ENCODE peak calls at places on chromosomes 3 and 15, in eight cellular contexts. One of them, this sample, is unnamed.

GRCh38 chr15:95291878-95292472 is 1038.5 kb upstream of the NR2F2 start:
- DNase-seq in NCI-H345: peak
- DNase-seq in HTR-8/SVneo: peak
- DNase-seq in H4: peak
- DNase-seq in HEK293T: peak
- DNase-seq in iPS DF 6.9: no peak
- DNase-seq in heart right ventricle: no peak
- DNase-seq in right lobe of liver: no peak
- DNase-seq in this sample: no peak

GRCh38 chr15:31080618-31081017 is 20.9 kb downstream of the TRPM1 start:
- DNase-seq in NCI-H345: no peak
- DNase-seq in HTR-8/SVneo: peak
- DNase-seq in heart right ventricle: peak
- DNase-seq in H4: no peak
- DNase-seq in right lobe of liver: peak
- DNase-seq in HEK293T: peak
- DNase-seq in iPS DF 6.9: no peak
- DNase-seq in this sample: no peak

GRCh38 chr3:31246293-31247062 is 286.2 kb upstream of the STT3B start:
- DNase-seq in NCI-H345: no peak
- DNase-seq in HEK293T: no peak
- DNase-seq in heart right ventricle: no peak
- DNase-seq in right lobe of liver: no peak
- DNase-seq in HTR-8/SVneo: no peak
- DNase-seq in iPS DF 6.9: no peak
- DNase-seq in H4: no peak
- DNase-seq in this sample: no peak

GRCh38 chr3:183817111-183817510 is 8.3 kb downstream of the MAP6D1 start:
- DNase-seq in NCI-H345: no peak
- DNase-seq in heart right ventricle: no peak
- DNase-seq in iPS DF 6.9: no peak
- DNase-seq in HEK293T: no peak
- DNase-seq in HTR-8/SVneo: no peak
- DNase-seq in H4: no peak
- DNase-seq in right lobe of liver: no peak
- DNase-seq in this sample: no peak

GRCh38 chr3:142501004-142501926 is 53.4 kb upstream of the XRN1 start:
- DNase-seq in iPS DF 6.9: no peak
- DNase-seq in H4: peak
- DNase-seq in HEK293T: no peak
- DNase-seq in HTR-8/SVneo: peak
- DNase-seq in right lobe of liver: no peak
- DNase-seq in NCI-H345: no peak
- DNase-seq in heart right ventricle: no peak
- DNase-seq in this sample: no peak

GRCh38 chr3:58672880-58673279 is 6.3 kb upstream of the FAM3D start:
- DNase-seq in right lobe of liver: no peak
- DNase-seq in HTR-8/SVneo: no peak
- DNase-seq in heart right ventricle: no peak
- DNase-seq in H4: no peak
- DNase-seq in iPS DF 6.9: no peak
- DNase-seq in HEK293T: no peak
- DNase-seq in NCI-H345: no peak
- DNase-seq in this sample: no peak

GRCh38 chr15:57335326-57336118 is 40.8 kb upstream of the CGNL1 start:
- DNase-seq in NCI-H345: no peak
- DNase-seq in iPS DF 6.9: no peak
- DNase-seq in heart right ventricle: no peak
- DNase-seq in right lobe of liver: no peak
- DNase-seq in H4: no peak
- DNase-seq in HEK293T: no peak
- DNase-seq in HTR-8/SVneo: no peak
- DNase-seq in this sample: no peak

GRCh38 chr15:31550211-31550848 is 223.7 kb downstream of the KLF13 start:
- DNase-seq in HEK293T: no peak
- DNase-seq in heart right ventricle: no peak
- DNase-seq in iPS DF 6.9: no peak
- DNase-seq in HTR-8/SVneo: no peak
- DNase-seq in right lobe of liver: no peak
- DNase-seq in H4: no peak
- DNase-seq in NCI-H345: no peak
- DNase-seq in this sample: no peak

GRCh38 chr3:54243262-54243931 is 121.0 kb downstream of the CACNA2D3 start:
- DNase-seq in HTR-8/SVneo: peak
- DNase-seq in NCI-H345: no peak
- DNase-seq in heart right ventricle: no peak
- DNase-seq in HEK293T: no peak
- DNase-seq in right lobe of liver: no peak
- DNase-seq in iPS DF 6.9: no peak
- DNase-seq in H4: peak
- DNase-seq in this sample: no peak

GRCh38 chr15:101453123-101454120 is 36.1 kb downstream of the PCSK6 start:
- DNase-seq in NCI-H345: no peak
- DNase-seq in right lobe of liver: no peak
- DNase-seq in H4: no peak
- DNase-seq in HEK293T: no peak
- DNase-seq in HTR-8/SVneo: no peak
- DNase-seq in iPS DF 6.9: no peak
- DNase-seq in heart right ventricle: no peak
- DNase-seq in this sample: no peak

GRCh38 chr3:184512621-184513020 is 49.0 kb upstream of the EPHB3 start:
- DNase-seq in HEK293T: no peak
- DNase-seq in iPS DF 6.9: no peak
- DNase-seq in heart right ventricle: no peak
- DNase-seq in H4: no peak
- DNase-seq in NCI-H345: no peak
- DNase-seq in HTR-8/SVneo: no peak
- DNase-seq in right lobe of liver: no peak
- DNase-seq in this sample: no peak

GRCh38 chr15:56524915-56525314 is 60.0 kb upstream of the MNS1 start:
- DNase-seq in iPS DF 6.9: no peak
- DNase-seq in NCI-H345: no peak
- DNase-seq in H4: peak
- DNase-seq in HTR-8/SVneo: no peak
- DNase-seq in HEK293T: no peak
- DNase-seq in heart right ventricle: no peak
- DNase-seq in right lobe of liver: no peak
- DNase-seq in this sample: no peak

GRCh38 chr3:172607305-172608121 is 84.3 kb upstream of the TNFSF10 start:
- DNase-seq in heart right ventricle: no peak
- DNase-seq in H4: peak
- DNase-seq in NCI-H345: peak
- DNase-seq in HTR-8/SVneo: no peak
- DNase-seq in iPS DF 6.9: peak
- DNase-seq in HEK293T: no peak
- DNase-seq in right lobe of liver: no peak
- DNase-seq in this sample: no peak

GRCh38 chr3:36597422-36597821 is 166.9 kb downstream of the DCLK3 start:
- DNase-seq in iPS DF 6.9: no peak
- DNase-seq in HEK293T: no peak
- DNase-seq in heart right ventricle: no peak
- DNase-seq in NCI-H345: no peak
- DNase-seq in HTR-8/SVneo: no peak
- DNase-seq in right lobe of liver: no peak
- DNase-seq in H4: peak
- DNase-seq in this sample: no peak

GRCh38 chr15:71572452-71573053 is 237.8 kb upstream of the NR2E3 start:
- DNase-seq in HEK293T: peak
- DNase-seq in iPS DF 6.9: peak
- DNase-seq in NCI-H345: no peak
- DNase-seq in HTR-8/SVneo: no peak
- DNase-seq in right lobe of liver: no peak
- DNase-seq in H4: no peak
- DNase-seq in heart right ventricle: no peak
- DNase-seq in this sample: no peak

GRCh38 chr3:14329116-14329830 is 73.1 kb upstream of the SLC6A6 start:
- DNase-seq in iPS DF 6.9: peak
- DNase-seq in HTR-8/SVneo: peak
- DNase-seq in H4: peak
- DNase-seq in NCI-H345: peak
- DNase-seq in right lobe of liver: no peak
- DNase-seq in heart right ventricle: no peak
- DNase-seq in HEK293T: peak
- DNase-seq in this sample: no peak

GRCh38 chr3:104388624-104389023 is 978.1 kb upstream of the ALCAM start:
- DNase-seq in right lobe of liver: no peak
- DNase-seq in HTR-8/SVneo: no peak
- DNase-seq in H4: no peak
- DNase-seq in iPS DF 6.9: no peak
- DNase-seq in heart right ventricle: no peak
- DNase-seq in HEK293T: no peak
- DNase-seq in NCI-H345: peak
- DNase-seq in this sample: no peak

GRCh38 chr15:37880009-37880834 is 54.2 kb upstream of the TMCO5A start:
- DNase-seq in HTR-8/SVneo: peak
- DNase-seq in right lobe of liver: no peak
- DNase-seq in heart right ventricle: no peak
- DNase-seq in H4: peak
- DNase-seq in iPS DF 6.9: peak
- DNase-seq in HEK293T: peak
- DNase-seq in NCI-H345: peak
- DNase-seq in this sample: no peak

GRCh38 chr3:63654246-63654645 is 1.8 kb downstream of the SNTN start:
- DNase-seq in NCI-H345: no peak
- DNase-seq in H4: no peak
- DNase-seq in heart right ventricle: no peak
- DNase-seq in iPS DF 6.9: no peak
- DNase-seq in right lobe of liver: no peak
- DNase-seq in HEK293T: no peak
- DNase-seq in HTR-8/SVneo: no peak
- DNase-seq in this sample: no peak

GRCh38 chr15:64010719-64011118 is 35.6 kb downstream of the DAPK2 start:
- DNase-seq in H4: peak
- DNase-seq in iPS DF 6.9: no peak
- DNase-seq in NCI-H345: peak
- DNase-seq in HTR-8/SVneo: peak
- DNase-seq in heart right ventricle: peak
- DNase-seq in right lobe of liver: no peak
- DNase-seq in HEK293T: no peak
- DNase-seq in this sample: peak

GRCh38 chr3:158402590-158402989 is 168.4 kb upstream of the MLF1 start:
- DNase-seq in HEK293T: no peak
- DNase-seq in H4: no peak
- DNase-seq in heart right ventricle: no peak
- DNase-seq in HTR-8/SVneo: no peak
- DNase-seq in iPS DF 6.9: no peak
- DNase-seq in NCI-H345: no peak
- DNase-seq in right lobe of liver: no peak
- DNase-seq in this sample: no peak

GRCh38 chr15:95018888-95019545 is 787.7 kb downstream of the MCTP2 start:
- DNase-seq in HTR-8/SVneo: peak
- DNase-seq in right lobe of liver: no peak
- DNase-seq in iPS DF 6.9: no peak
- DNase-seq in H4: peak
- DNase-seq in HEK293T: no peak
- DNase-seq in NCI-H345: no peak
- DNase-seq in heart right ventricle: no peak
- DNase-seq in this sample: no peak

GRCh38 chr3:10017636-10018292 is 8.5 kb upstream of the FANCD2 start:
- DNase-seq in HEK293T: no peak
- DNase-seq in heart right ventricle: no peak
- DNase-seq in NCI-H345: no peak
- DNase-seq in HTR-8/SVneo: no peak
- DNase-seq in H4: peak
- DNase-seq in iPS DF 6.9: no peak
- DNase-seq in right lobe of liver: no peak
- DNase-seq in this sample: no peak

GRCh38 chr3:126646662-126647061 is 8.3 kb downstream of the TXNRD3 start:
- DNase-seq in HTR-8/SVneo: no peak
- DNase-seq in H4: no peak
- DNase-seq in right lobe of liver: no peak
- DNase-seq in HEK293T: no peak
- DNase-seq in heart right ventricle: no peak
- DNase-seq in NCI-H345: no peak
- DNase-seq in iPS DF 6.9: no peak
- DNase-seq in this sample: no peak

GRCh38 chr15:76483752-76484151 is 147.2 kb downstream of the ISL2 start:
- DNase-seq in NCI-H345: no peak
- DNase-seq in right lobe of liver: no peak
- DNase-seq in heart right ventricle: no peak
- DNase-seq in HEK293T: no peak
- DNase-seq in iPS DF 6.9: no peak
- DNase-seq in HTR-8/SVneo: no peak
- DNase-seq in H4: no peak
- DNase-seq in this sample: no peak

GRCh38 chr3:58627941-58628340 is 38.6 kb downstream of the FAM3D start:
- DNase-seq in heart right ventricle: no peak
- DNase-seq in NCI-H345: no peak
- DNase-seq in HTR-8/SVneo: no peak
- DNase-seq in HEK293T: no peak
- DNase-seq in right lobe of liver: no peak
- DNase-seq in H4: no peak
- DNase-seq in iPS DF 6.9: no peak
- DNase-seq in this sample: no peak

GRCh38 chr3:71247221-71247947 is 336.1 kb downstream of the FOXP1 start:
- DNase-seq in right lobe of liver: peak
- DNase-seq in iPS DF 6.9: peak
- DNase-seq in NCI-H345: peak
- DNase-seq in heart right ventricle: no peak
- DNase-seq in HTR-8/SVneo: peak
- DNase-seq in HEK293T: peak
- DNase-seq in H4: no peak
- DNase-seq in this sample: no peak

GRCh38 chr15:90037510-90037860 is 36.4 kb downstream of the ZNF710 start:
- DNase-seq in heart right ventricle: no peak
- DNase-seq in right lobe of liver: no peak
- DNase-seq in HTR-8/SVneo: peak
- DNase-seq in H4: no peak
- DNase-seq in HEK293T: no peak
- DNase-seq in iPS DF 6.9: no peak
- DNase-seq in NCI-H345: no peak
- DNase-seq in this sample: no peak

GRCh38 chr3:188306435-188306980 is 152.6 kb downstream of the LPP start:
- DNase-seq in iPS DF 6.9: no peak
- DNase-seq in HEK293T: no peak
- DNase-seq in H4: no peak
- DNase-seq in heart right ventricle: no peak
- DNase-seq in NCI-H345: no peak
- DNase-seq in HTR-8/SVneo: no peak
- DNase-seq in right lobe of liver: no peak
- DNase-seq in this sample: no peak

GRCh38 chr3:130709671-130710070 is 37.0 kb downstream of the PIK3R4 start:
- DNase-seq in NCI-H345: no peak
- DNase-seq in iPS DF 6.9: no peak
- DNase-seq in heart right ventricle: no peak
- DNase-seq in HEK293T: no peak
- DNase-seq in H4: no peak
- DNase-seq in HTR-8/SVneo: no peak
- DNase-seq in right lobe of liver: no peak
- DNase-seq in this sample: no peak

GRCh38 chr3:77835916-77836315 is 796.0 kb downstream of the ROBO2 start:
- DNase-seq in NCI-H345: no peak
- DNase-seq in right lobe of liver: no peak
- DNase-seq in HTR-8/SVneo: no peak
- DNase-seq in H4: no peak
- DNase-seq in iPS DF 6.9: no peak
- DNase-seq in heart right ventricle: no peak
- DNase-seq in HEK293T: no peak
- DNase-seq in this sample: no peak

GRCh38 chr15:70257573-70258220 is 160.0 kb upstream of the TLE3 start:
- DNase-seq in H4: no peak
- DNase-seq in iPS DF 6.9: no peak
- DNase-seq in NCI-H345: no peak
- DNase-seq in HTR-8/SVneo: no peak
- DNase-seq in right lobe of liver: peak
- DNase-seq in heart right ventricle: no peak
- DNase-seq in HEK293T: no peak
- DNase-seq in this sample: no peak

GRCh38 chr3:42809202-42809601 is at the start of gene ACKR2:
- DNase-seq in iPS DF 6.9: no peak
- DNase-seq in heart right ventricle: no peak
- DNase-seq in NCI-H345: no peak
- DNase-seq in HEK293T: no peak
- DNase-seq in right lobe of liver: no peak
- DNase-seq in HTR-8/SVneo: no peak
- DNase-seq in H4: no peak
- DNase-seq in this sample: no peak

GRCh38 chr3:188446014-188446413 is 292.1 kb downstream of the LPP start:
- DNase-seq in HTR-8/SVneo: no peak
- DNase-seq in NCI-H345: no peak
- DNase-seq in heart right ventricle: no peak
- DNase-seq in right lobe of liver: no peak
- DNase-seq in H4: no peak
- DNase-seq in iPS DF 6.9: no peak
- DNase-seq in HEK293T: no peak
- DNase-seq in this sample: no peak

This sample was measured in pancreas.